ENCODE peak calls at places on chromosomes 16 and 17, in four cellular contexts. E is cardiac fibroblast, I is hepatocyte, G is astrocyte of the spinal cord. A is an unnamed sample.

GRCh38 chr16:25636662-25637061 is 55.1 kb upstream of the HS3ST4 start:
- DNase-seq in E (no peak), G (no peak), I (no peak), A (no peak)

GRCh38 chr16:71537643-71538042 is 11.4 kb downstream of the CHST4 start:
- DNase-seq in E (peak), G (peak), I (peak), A (peak)

GRCh38 chr16:88047462-88047861 is 96.2 kb downstream of the BANP start:
- DNase-seq in G (no peak), E (no peak), I (no peak), A (no peak)

GRCh38 chr17:44769230-44769629 is 10.4 kb downstream of the ADAM11 start:
- DNase-seq in I (no peak), E (no peak), G (no peak), A (no peak)

GRCh38 chr16:1194665-1195392 is 30.2 kb downstream of the TPSG1 start:
- DNase-seq in E (peak), I (no peak), G (no peak), A (no peak)

GRCh38 chr16:1357906-1358566 is 6.3 kb downstream of the GNPTG start:
- DNase-seq in G (no peak), E (peak), I (no peak), A (no peak)

GRCh38 chr16:49575352-49576172 is 202.0 kb downstream of the C16orf78 start:
- DNase-seq in E (no peak), G (no peak), I (peak), A (no peak)

GRCh38 chr17:50274142-50274944 is at the start of gene TMEM92:
- DNase-seq in I (peak), E (no peak), G (peak), A (no peak)

GRCh38 chr16:21101631-21102420 is 48.8 kb downstream of the DNAH3 start:
- DNase-seq in G (peak), E (peak), I (peak), A (peak)

GRCh38 chr16:87178977-87179376 is 138.2 kb downstream of the C16orf95 start:
- DNase-seq in I (no peak), G (peak), E (peak), A (peak)

GRCh38 chr17:48100591-48101011 is 677 bp downstream of the CBX1 start:
- DNase-seq in G (peak), E (peak), I (peak), A (peak)

GRCh38 chr17:81404557-81405165 is 9.4 kb downstream of the BAHCC1 start:
- DNase-seq in E (peak), G (no peak), I (no peak), A (peak)

GRCh38 chr17:43671755-43672502 is 10.2 kb upstream of the MEOX1 start:
- DNase-seq in E (no peak), G (no peak), I (no peak), A (no peak)
- H3K4me3 ChIP-seq in E (no peak), G (no peak), I (no peak), A (no peak)

GRCh38 chr17:14882131-14882530 is 383.0 kb downstream of the PMP22 start:
- DNase-seq in G (no peak), I (no peak), E (no peak), A (peak)

DNA sequence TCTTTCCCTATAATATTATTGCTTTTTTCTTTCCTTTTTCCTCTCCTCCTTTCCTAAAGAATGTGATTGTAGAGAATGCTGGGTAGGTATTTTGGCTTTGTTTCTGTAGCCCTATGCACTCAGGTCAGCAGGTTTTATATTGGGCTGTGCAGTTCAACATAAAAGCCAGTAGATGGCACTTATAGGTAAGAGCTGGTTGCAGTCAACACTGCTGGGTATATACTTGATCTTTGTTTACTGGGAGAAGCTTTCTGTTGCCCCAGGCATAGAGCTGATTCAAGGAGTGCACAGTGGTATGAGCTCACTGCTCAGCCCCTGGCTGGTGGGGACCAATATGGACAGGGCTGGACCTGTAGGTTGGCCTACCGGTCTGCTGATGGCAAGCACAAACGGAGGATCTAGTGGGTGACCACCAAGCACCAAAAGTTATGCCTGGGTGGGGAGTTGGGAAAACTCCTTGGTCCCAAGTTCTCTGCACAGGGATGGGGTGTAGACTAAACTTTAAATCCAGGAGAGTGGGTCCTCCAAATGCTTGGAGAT is 378.9 kb downstream of the PMP22 start:
- DNase-seq in E (peak), I (no peak), G (peak), A (no peak)
- TF ChIP-seq CTCF in E (peak), I (peak), G (peak), A (peak)

GRCh38 chr17:2122641-2123302 is 67.9 kb downstream of the HIC1 start:
- DNase-seq in G (peak), E (peak), I (peak), A (peak)

GRCh38 chr17:2125013-2125535 is 70.2 kb downstream of the HIC1 start:
- DNase-seq in G (peak), E (peak), I (no peak), A (peak)

GRCh38 chr17:2128011-2128410 is 73.1 kb downstream of the HIC1 start:
- DNase-seq in G (no peak), I (no peak), E (no peak), A (no peak)

GRCh38 chr17:2123467-2124251 is 68.8 kb downstream of the HIC1 start:
- DNase-seq in G (peak), I (peak), E (peak), A (peak)

GRCh38 chr17:2124391-2124790 is 69.5 kb downstream of the HIC1 start:
- DNase-seq in I (no peak), E (peak), G (peak), A (peak)
- H3K4me3 ChIP-seq in I (no peak), E (no peak), G (no peak), A (no peak)

DNA sequence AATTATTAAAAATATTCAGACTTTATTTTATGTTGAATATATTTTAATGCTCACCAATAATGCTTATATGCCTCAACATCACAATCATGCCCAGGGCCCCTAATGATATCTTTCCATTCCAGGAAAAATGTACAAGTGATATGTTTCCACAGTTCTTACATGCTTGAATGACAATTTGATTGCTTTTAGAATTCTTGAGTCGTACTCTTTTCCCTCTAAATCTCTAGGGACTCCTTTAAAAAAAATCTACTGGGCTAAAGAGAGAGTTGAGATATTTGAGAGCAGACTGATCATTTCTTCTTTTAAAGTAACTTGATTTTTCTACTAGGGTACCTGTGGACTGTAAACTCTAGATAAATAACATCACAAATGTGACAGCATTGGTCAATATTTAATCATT is 18.2 kb upstream of the HLF start:
- DNase-seq in G (no peak), I (no peak), E (no peak), A (no peak)
- TF ChIP-seq CTCF in G (no peak), I (no peak), E (no peak), A (no peak)

DNA sequence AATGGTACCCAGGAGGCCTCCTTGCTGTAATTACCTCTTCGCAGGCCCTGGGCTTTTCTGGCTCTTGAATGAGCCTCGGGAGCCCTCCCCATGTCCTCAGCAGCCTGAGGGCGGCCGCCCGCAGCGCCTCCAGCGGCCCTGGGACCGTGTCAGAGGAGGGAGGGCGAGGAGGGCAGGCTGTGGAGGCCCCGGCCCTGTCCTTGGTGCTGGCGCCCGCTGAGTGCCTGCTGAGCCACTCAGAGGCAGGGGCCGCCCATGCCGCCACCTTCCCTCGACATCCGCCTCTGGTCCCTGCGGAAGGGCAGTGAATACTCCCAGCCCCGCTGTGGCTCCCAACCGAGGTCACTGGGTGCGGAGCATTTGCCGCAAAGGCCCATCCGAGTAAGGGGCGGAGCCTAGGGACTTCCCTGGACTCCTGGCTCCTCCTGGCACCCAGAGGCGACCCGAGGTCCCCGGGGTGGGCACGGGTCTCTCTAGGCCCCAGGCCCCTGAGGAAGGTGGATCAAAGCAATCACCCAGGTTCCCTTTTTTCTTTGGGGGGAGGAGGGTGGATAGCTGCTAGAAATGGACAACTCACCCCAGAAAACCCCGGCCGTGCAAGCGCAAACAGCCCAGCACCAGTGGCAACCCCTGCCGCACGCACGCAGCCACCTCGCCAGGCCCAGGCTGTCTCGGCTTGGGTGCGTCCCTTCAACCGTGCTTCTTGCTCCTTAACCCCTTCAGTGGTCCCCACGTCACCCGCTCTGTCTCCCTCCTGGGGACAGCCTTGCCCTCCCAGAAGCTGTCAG is 2.7 kb downstream of the RBFOX3 start:
- DNase-seq in E (peak), G (no peak), I (peak), A (peak)
- H3K4me3 ChIP-seq in E (no peak), G (no peak), I (no peak), A (no peak)

DNA sequence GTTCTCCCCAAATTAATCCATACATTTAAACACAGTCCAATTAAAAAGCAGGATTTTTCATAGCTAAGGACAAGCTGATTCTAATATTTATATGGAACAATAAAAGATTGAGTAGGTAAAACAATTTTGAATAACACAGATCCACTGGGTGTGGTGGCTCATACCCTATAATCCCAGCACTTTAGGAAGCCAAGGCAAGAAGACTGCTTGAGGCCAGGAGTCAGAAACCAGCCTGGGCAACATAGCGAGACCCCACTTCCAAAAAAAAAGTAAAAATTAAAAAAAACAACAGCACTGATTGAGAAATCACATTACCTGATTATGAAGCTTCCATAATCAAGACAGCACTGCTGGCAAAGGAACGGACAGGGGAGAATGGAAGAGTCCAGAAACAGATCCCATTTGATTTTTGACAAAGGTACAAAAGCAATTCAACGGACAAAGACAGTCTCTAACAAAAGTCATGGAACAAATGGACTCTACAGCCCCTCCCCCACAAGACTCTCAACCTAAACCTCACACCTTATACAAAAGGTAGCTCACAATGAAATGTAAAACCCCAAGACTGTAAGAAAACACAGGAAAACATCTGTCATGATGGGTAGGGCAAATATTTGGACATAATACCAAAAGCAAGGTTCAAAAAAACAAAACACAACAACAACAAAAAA is 17.9 kb downstream of the USP7 start:
- DNase-seq in G (no peak), I (no peak), E (no peak), A (no peak)
- TF ChIP-seq CTCF in G (no peak), I (no peak), E (no peak), A (no peak)

GRCh38 chr16:11253995-11254912 is 1.8 kb downstream of the SOCS1 start:
- DNase-seq in G (no peak), E (no peak), I (no peak), A (no peak)

GRCh38 chr16:11251525-11252481 is 4.2 kb downstream of the SOCS1 start:
- DNase-seq in E (peak), G (peak), I (no peak), A (peak)

GRCh38 chr16:11254913-11255736 is 879 bp downstream of the SOCS1 start:
- DNase-seq in I (peak), G (peak), E (peak), A (peak)

GRCh38 chr16:11252482-11252931 is 3.5 kb downstream of the SOCS1 start:
- DNase-seq in I (no peak), G (no peak), E (no peak), A (no peak)

DNA sequence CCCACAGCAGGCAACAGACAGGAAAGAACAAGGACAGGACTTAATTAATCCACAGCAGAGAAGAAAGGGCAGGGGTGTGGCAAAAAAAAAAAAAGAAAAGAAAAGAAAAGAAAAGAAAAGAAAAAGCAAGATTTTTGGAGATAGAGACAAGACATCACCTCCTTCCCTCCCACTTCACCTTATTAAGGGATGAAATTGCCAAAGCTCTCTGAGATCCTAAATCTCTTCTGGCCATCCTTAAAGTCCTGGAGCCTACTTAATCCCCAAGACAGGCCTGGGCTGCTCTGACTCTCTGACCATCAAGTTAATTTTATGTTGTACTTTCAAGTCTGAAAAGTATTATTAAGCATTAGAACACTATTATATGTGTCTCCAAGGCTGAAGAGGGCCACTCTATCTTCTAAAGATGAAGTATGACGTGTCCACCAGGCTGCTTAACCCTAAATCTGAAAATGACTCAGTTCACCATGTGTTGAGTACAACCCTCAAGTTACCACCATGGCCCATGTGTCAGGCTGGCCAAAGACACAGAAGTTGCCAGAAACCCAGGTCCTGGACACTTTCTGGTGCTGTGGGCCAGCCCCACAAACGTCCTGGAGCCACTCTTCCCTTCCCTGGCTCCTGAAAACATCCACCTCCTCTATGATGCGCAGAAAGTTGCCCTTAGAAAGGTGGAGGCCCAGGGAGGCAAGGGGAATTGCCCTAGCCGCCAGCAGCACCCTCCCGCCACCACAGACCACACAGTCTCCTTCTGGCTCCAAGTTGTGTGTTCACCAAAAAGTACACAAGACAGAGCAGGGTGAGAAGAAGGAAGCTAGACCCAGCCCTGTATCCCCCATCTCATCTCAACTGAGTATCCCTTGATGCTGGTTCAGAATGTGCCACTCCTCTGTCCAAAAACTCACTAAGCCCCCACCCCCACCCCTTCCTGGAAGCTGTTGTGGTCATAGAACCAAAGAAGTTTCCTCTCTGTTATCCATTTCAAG is 2.7 kb downstream of the SOCS1 start:
- DNase-seq in G (peak), E (peak), I (no peak), A (peak)
- H3K4me3 ChIP-seq in G (peak), E (peak), I (peak), A (peak)